ENCODE peak calls at places on chromosomes 7 and 10, in ten cellular contexts. M is AG04450; S is CD8-positive, alpha-beta T cell; V is breast epithelium; D is SK-N-SH; Y is cardiac muscle cell; H is keratinocyte; C is right cardiac atrium; T is left ventricle myocardium inferior; P is CD8-positive, alpha-beta memory T cell. Q is an unnamed sample.

GRCh38 chr7:133056370-133057238 is 25.3 kb downstream of the CHCHD3 start:
- DNase-seq in H (no peak), S (no peak), P (no peak), D (no peak), V (no peak), C (no peak), M (no peak), Y (no peak), T (no peak), Q (no peak)

GRCh38 chr10:52776471-52776903 is 3.9 kb upstream of the MBL2 start:
- DNase-seq in H (no peak), C (no peak), Y (no peak), P (no peak), V (no peak), M (no peak), S (no peak), T (no peak), D (no peak), Q (no peak)

GRCh38 chr7:27994639-27995038 is 186.0 kb downstream of the JAZF1 start:
- DNase-seq in P (no peak), H (no peak), S (no peak), Y (peak; percentile 16), C (no peak), D (peak; percentile 34), V (no peak), T (no peak), M (no peak), Q (peak; percentile 16)

GRCh38 chr10:120432209-120432608 is 24.8 kb upstream of the PLPP4 start:
- DNase-seq in S (no peak), H (no peak), P (no peak), M (no peak), D (no peak), V (no peak), T (no peak), C (no peak), Y (no peak), Q (no peak)

GRCh38 chr7:34748244-34749039 is 90.4 kb downstream of the NPSR1 start:
- DNase-seq in Y (peak; percentile 58), S (no peak), V (peak; percentile 63), T (peak; percentile 81), C (peak; percentile 83), D (peak; percentile 19), H (no peak), M (no peak), P (no peak), Q (peak; percentile 60)

GRCh38 chr10:72099054-72099921 is 10.9 kb upstream of the SPOCK2 start:
- DNase-seq in H (no peak), V (no peak), P (no peak), M (no peak), T (no peak), S (no peak), D (no peak), Y (no peak), C (no peak), Q (no peak)

GRCh38 chr7:102994567-102994966 is 80.0 kb downstream of the FBXL13 start:
- DNase-seq in P (no peak), C (no peak), Y (no peak), D (no peak), T (no peak), S (no peak), H (no peak), V (no peak), M (no peak), Q (no peak)

GRCh38 chr10:604716-605631 is 84.5 kb downstream of the DIP2C start:
- DNase-seq in S (no peak), T (no peak), H (no peak), D (no peak), V (no peak), P (no peak), Y (no peak), C (no peak), M (no peak), Q (no peak)

GRCh38 chr10:114714281-114714741 is 56.2 kb upstream of the ABLIM1 start:
- DNase-seq in D (no peak), S (no peak), M (peak; percentile 95), C (peak; percentile 45), P (no peak), V (no peak), Y (peak; percentile 82), H (no peak), T (peak; percentile 43), Q (peak; percentile 91)

GRCh38 chr10:119305860-119306513 is 98.6 kb downstream of the GRK5 start:
- DNase-seq in V (peak; percentile 51), P (peak; percentile 85), D (no peak), T (no peak), S (peak; percentile 84), C (no peak), Y (peak; percentile 97), M (peak; percentile 75), H (peak; percentile 97), Q (peak; percentile 95)

GRCh38 chr10:5559642-5560141 is 34.9 kb downstream of the CALML3 start:
- DNase-seq in H (no peak), S (no peak), P (no peak), M (no peak), D (no peak), T (no peak), V (no peak), C (no peak), Y (peak; percentile 69), Q (peak; percentile 36)

GRCh38 chr10:94630017-94630688 is 53.4 kb upstream of the CYP2C18 start:
- DNase-seq in C (no peak), D (peak; percentile 23), P (no peak), S (no peak), Y (peak; percentile 42), H (no peak), V (no peak), T (no peak), M (peak; percentile 1), Q (no peak)

DNA sequence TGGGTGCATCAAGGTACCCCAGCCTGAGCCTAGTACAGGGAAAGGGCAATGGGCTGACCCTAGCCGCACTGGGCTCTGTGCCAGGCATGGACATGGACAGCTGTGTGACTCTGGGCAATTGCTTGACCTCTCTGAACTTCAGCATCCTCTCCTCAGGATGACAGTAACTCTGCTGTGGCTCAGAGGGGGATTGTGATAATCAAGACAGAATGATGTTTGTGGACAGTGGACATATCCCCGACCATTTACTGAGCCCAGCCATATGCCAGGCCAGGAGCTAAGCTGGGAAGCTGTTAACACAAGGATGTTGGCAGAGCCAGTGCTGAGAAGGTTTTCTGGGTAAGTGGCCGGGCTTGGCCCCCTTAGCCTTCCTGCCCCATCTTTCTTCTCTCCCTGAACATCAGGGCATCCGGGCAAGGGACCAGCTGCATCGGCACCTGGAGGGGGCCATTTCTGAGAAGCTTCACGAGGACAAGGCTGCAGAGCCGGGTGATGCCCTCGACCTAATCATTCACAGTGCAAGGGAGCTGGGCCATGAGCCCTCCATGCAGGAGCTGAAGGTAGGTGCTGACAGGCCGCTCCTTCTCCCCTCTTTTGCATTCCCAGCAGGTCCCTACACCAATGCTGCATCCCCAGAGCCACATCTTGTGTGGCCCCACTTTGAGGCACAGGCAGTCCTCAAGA is 3.5 kb downstream of the CYP26C1 start:
- DNase-seq in T (no peak), V (no peak), P (no peak), Y (no peak), C (no peak), M (no peak), D (no peak), H (no peak), S (no peak), Q (no peak)
- H3K27me3 ChIP-seq in T (peaks cover 100% of the 10 kb centered on the region), V (peaks cover 3% of the 10 kb centered on the region), P (no peaks in the 10 kb centered on the region), Y (peaks cover 100% of the 10 kb centered on the region), C (peaks cover 2% of the 10 kb centered on the region), M (peaks cover 85% of the 10 kb centered on the region), D (peaks cover 40% of the 10 kb centered on the region), H (peaks cover 99% of the 10 kb centered on the region), S (no peaks in the 10 kb centered on the region), Q (peaks cover 21% of the 10 kb centered on the region)

DNA sequence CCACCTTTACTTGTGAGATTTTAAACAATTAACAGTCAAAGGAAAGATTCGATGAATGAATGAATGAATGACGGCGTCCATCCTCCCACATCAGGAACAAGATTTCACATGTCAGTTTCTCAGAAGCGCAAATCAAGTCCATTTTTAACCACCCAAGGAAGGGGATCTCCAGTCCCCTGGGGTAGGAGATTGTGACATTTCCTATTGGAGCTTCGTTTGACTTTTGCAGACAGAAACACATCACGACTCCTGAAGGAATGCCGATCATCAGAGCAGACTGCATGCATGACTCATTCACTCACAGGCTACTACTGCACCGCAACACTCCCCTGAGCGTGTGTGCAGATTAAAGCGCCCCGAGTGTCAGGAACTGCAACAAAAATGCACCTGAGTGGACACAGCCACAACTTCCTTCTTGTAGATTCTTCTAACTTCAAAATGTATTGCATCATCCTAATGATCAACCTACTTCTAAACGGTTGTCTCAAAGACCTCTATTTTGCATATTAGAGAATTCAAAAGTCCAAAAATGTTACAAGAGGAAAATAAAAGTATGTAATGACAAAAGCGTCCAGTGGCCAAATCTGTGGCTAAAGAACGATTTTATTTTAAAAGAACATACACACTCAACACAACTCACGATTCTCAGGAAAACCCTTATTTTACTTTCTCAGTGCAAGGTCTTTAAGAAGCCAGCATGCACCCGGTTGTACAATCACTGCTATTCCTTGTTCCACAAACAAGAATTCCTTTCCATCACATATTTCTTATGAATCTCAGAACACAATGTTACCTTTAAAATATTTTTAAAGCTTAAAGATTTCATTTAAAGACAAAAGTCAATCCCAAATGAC is 172.6 kb downstream of the FAM107B start:
- DNase-seq in S (peak; percentile 73), V (peak; percentile 48), T (no peak), D (no peak), M (no peak), P (peak; percentile 55), H (peak; percentile 74), Y (peak; percentile 60), C (no peak), Q (no peak)
- H3K4me3 ChIP-seq in S (peak overlapping the region; percentile 17), V (no peak overlapping the region), T (no peak overlapping the region), D (no peak overlapping the region), M (peak overlapping the region; percentile 79), P (peak overlapping the region; percentile 33), H (peak overlapping the region; percentile 27), Y (no peak overlapping the region), C (no peak overlapping the region), Q (peak overlapping the region; percentile 74)

DNA sequence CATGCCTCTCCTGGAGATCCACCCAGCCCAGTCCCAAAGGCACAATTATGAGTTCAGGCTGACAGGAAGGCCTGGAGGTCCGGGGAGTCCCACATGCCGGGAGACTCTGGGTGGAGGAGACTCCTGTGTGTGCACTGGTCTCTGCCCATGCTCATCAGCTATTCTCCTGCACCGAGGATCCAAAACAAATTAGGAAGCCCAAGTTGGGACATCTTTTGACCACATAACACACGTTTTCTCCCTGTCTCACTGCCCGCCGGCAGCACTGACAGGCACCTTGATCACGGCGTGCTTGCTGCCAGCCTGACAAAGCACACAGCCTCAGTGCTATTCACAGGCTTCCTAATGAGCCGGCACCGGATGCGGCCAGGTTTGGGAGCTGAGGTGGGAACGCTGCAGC is 412.7 kb downstream of the PTPRN2 start:
- DNase-seq in P (no peak), C (no peak), M (no peak), D (no peak), T (no peak), S (no peak), V (no peak), H (no peak), Y (no peak), Q (no peak)
- H3K9me3 ChIP-seq in P (no peaks in the 10 kb centered on the region), C (no peaks in the 10 kb centered on the region), M (peaks cover 59% of the 10 kb centered on the region), D (peaks cover 3% of the 10 kb centered on the region), T (peaks cover 43% of the 10 kb centered on the region), S (no peaks in the 10 kb centered on the region), V (peaks cover 37% of the 10 kb centered on the region), H (peaks cover 15% of the 10 kb centered on the region), Y (no peaks in the 10 kb centered on the region), Q (no peaks in the 10 kb centered on the region)

DNA sequence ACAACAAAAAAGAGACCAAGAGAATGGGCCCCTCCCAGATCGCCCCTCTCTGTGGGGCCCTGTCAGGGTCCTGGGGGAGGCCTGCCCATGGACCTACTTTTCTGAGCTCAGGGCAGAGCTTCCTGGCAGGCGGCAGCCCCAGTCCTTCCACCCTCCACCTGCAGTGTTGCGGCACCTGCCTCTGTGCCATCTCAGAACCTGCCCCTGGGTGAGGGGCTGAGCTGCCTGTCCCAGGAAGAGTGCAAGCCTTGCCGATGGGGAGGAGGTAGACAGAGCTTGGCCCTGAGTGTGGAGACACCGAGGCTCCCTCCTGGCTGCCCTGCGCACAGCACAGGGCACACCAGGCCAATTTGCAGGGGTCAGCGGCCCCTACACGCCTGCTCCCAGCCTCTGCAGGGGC is 67.5 kb downstream of the UNCX start:
- DNase-seq in V (no peak), H (no peak), T (no peak), M (no peak), P (no peak), S (no peak), D (no peak), Y (no peak), C (no peak), Q (no peak)
- H3K27me3 ChIP-seq in V (no peaks in the 10 kb centered on the region), H (peaks cover 40% of the 10 kb centered on the region), T (peaks cover 79% of the 10 kb centered on the region), M (peaks cover 46% of the 10 kb centered on the region), P (no peaks in the 10 kb centered on the region), S (no peaks in the 10 kb centered on the region), D (peaks cover 93% of the 10 kb centered on the region), Y (no peaks in the 10 kb centered on the region), C (no peaks in the 10 kb centered on the region), Q (no peaks in the 10 kb centered on the region)